ENCODE peak calls at places on chromosomes 12 and 14, in seven cellular contexts. S is stimulated activated CD8-positive, alpha-beta memory T cell treated with anti-CD3 and anti-CD28 coated beads, Interleukin-4, amount 100 ng/mL, for 4 hours; Q is GF-D8; D is posterior cingulate gyrus; Y is brain microvascular endothelial cell; K is NCI-H345; J is heart right ventricle. N is an unnamed sample.

GRCh38 chr14:53608369-53608768 is 348.3 kb downstream of the BMP4 start:
- DNase-seq in D (no peak), Q (no peak), K (no peak), S (no peak), Y (no peak), J (no peak), N (no peak)

GRCh38 chr12:4562034-4562657 is at the start of gene DYRK4:
- DNase-seq in D (peak; percentile 84), J (peak; percentile 75), K (no peak), Q (no peak), Y (peak; percentile 65), S (no peak), N (peak; percentile 38)

GRCh38 chr12:76713130-76713529 is 50.8 kb upstream of the ZDHHC17 start:
- DNase-seq in K (no peak), S (no peak), D (no peak), J (no peak), Y (peak; percentile 45), Q (no peak), N (no peak)

GRCh38 chr14:20492486-20492885 is 12.9 kb upstream of the RNASE10 start:
- DNase-seq in K (no peak), J (no peak), Q (no peak), D (no peak), S (no peak), Y (peak; percentile 83), N (no peak)

GRCh38 chr12:2610358-2610757 is 184.4 kb upstream of the FKBP4 start:
- DNase-seq in K (no peak), D (no peak), J (no peak), S (no peak), Y (no peak), Q (no peak), N (no peak)

GRCh38 chr12:24921251-24922038 is 27.5 kb downstream of the BCAT1 start:
- DNase-seq in D (no peak), S (no peak), K (no peak), J (no peak), Y (no peak), Q (no peak), N (no peak)

GRCh38 chr12:74722709-74723108 is 185.1 kb downstream of the ATXN7L3B start:
- DNase-seq in Y (no peak), Q (no peak), K (no peak), D (no peak), J (no peak), S (no peak), N (no peak)

GRCh38 chr12:68175566-68176033 is 16.1 kb upstream of the IFNG start:
- DNase-seq in Q (no peak), Y (no peak), J (no peak), K (no peak), S (no peak), D (no peak), N (no peak)

N was measured in HFF-Myc.